ENCODE peak calls at places on chromosomes 12 and 14, in eight cellular contexts. N, S, P, J, F, Y, Q and A are unnamed samples.

GRCh38 chr12:104063712-104064030 is 660 bp upstream of the HCFC2 start:
- DNase-seq in Y (no peak), Q (peak), P (no peak), J (no peak), S (peak), N (no peak), F (peak), A (no peak)

GRCh38 chr12:91913124-91913523 is 232.5 kb downstream of the BTG1 start:
- DNase-seq in Y (no peak), Q (no peak), J (no peak), F (no peak), P (no peak), N (no peak), S (no peak), A (no peak)

GRCh38 chr12:121989266-121989950 is 32.3 kb upstream of the BCL7A start:
- DNase-seq in Q (no peak), S (no peak), N (no peak), F (no peak), P (no peak), Y (no peak), J (no peak), A (no peak)

GRCh38 chr14:59836116-59836515 is 34.5 kb downstream of the RTN1 start:
- DNase-seq in J (no peak), P (no peak), F (no peak), N (no peak), Y (no peak), S (no peak), Q (no peak), A (no peak)

GRCh38 chr14:97172644-97173043 is 375.5 kb downstream of the VRK1 start:
- DNase-seq in J (no peak), S (no peak), P (no peak), N (no peak), Y (no peak), F (no peak), Q (no peak), A (no peak)

GRCh38 chr14:58141893-58142292 is 10.1 kb downstream of the ARMH4 start:
- DNase-seq in N (no peak), S (no peak), P (no peak), Q (no peak), J (no peak), Y (no peak), F (no peak), A (no peak)

GRCh38 chr14:57962293-57962996 is 96.6 kb upstream of the SLC35F4 start:
- DNase-seq in Q (no peak), N (no peak), Y (no peak), S (no peak), P (no peak), F (no peak), J (no peak), A (no peak)

GRCh38 chr12:119229205-119229604 is 50.5 kb downstream of the HSPB8 start:
- DNase-seq in J (no peak), S (no peak), P (no peak), Q (no peak), F (no peak), N (no peak), Y (no peak), A (no peak)

GRCh38 chr12:117109943-117110342 is 10.7 kb upstream of the TESC start:
- DNase-seq in J (no peak), N (no peak), F (no peak), Q (no peak), P (no peak), Y (no peak), S (no peak), A (no peak)

GRCh38 chr12:74790958-74791357 is 253.3 kb downstream of the ATXN7L3B start:
- DNase-seq in J (no peak), P (no peak), F (no peak), Y (no peak), S (no peak), Q (no peak), N (no peak), A (no peak)

GRCh38 chr12:67991158-67991557 is 1.9 kb downstream of the IFNG-AS1 start:
- DNase-seq in J (no peak), P (no peak), F (no peak), Q (no peak), N (no peak), S (no peak), Y (no peak), A (no peak)

GRCh38 chr12:33994857-33995808 is 27.2 kb upstream of the ALG10 start:
- DNase-seq in S (no peak), J (no peak), N (peak), Y (no peak), F (no peak), P (no peak), Q (no peak), A (peak)

GRCh38 chr12:49279706-49280159 is 14.9 kb downstream of the TUBA1C start:
- DNase-seq in Q (no peak), J (no peak), F (no peak), Y (no peak), P (no peak), S (no peak), N (no peak), A (no peak)

GRCh38 chr12:98922871-98923270 is 277.8 kb downstream of the APAF1 start:
- DNase-seq in P (no peak), F (no peak), J (no peak), N (no peak), Q (no peak), Y (no peak), S (no peak), A (no peak)

GRCh38 chr14:99254391-99255009 is 17.5 kb downstream of the BCL11B start:
- DNase-seq in S (no peak), F (no peak), N (no peak), P (no peak), Q (no peak), Y (no peak), J (no peak), A (no peak)

GRCh38 chr14:100532154-100532915 is 54.9 kb downstream of the BEGAIN start:
- DNase-seq in Q (peak), N (no peak), P (no peak), F (peak), J (no peak), Y (peak), S (peak), A (peak)

GRCh38 chr12:58668233-58668632 is 252.1 kb downstream of the LRIG3 start:
- DNase-seq in S (no peak), Y (no peak), N (no peak), J (no peak), Q (no peak), F (no peak), P (no peak), A (peak)

GRCh38 chr14:60097974-60098373 is 6.3 kb downstream of the PCNX4 start:
- DNase-seq in Q (no peak), F (no peak), P (no peak), N (no peak), Y (no peak), S (no peak), J (no peak), A (no peak)

GRCh38 chr14:77153802-77154201 is 12.2 kb upstream of the ZDHHC22 start:
- DNase-seq in J (no peak), S (no peak), Y (no peak), Q (no peak), P (no peak), N (no peak), F (no peak), A (no peak)

GRCh38 chr14:24135834-24136683 is at the start of gene PSME1:
- DNase-seq in P (peak), J (peak), S (peak), Q (peak), F (peak), Y (peak), N (peak), A (peak)

GRCh38 chr12:102659200-102659911 is 179.0 kb upstream of the IGF1 start:
- DNase-seq in S (no peak), F (no peak), J (no peak), P (no peak), Y (no peak), Q (no peak), N (no peak), A (no peak)

GRCh38 chr14:77120771-77121743 is 20.5 kb downstream of the ZDHHC22 start:
- DNase-seq in J (peak), F (no peak), Y (no peak), P (no peak), Q (no peak), S (no peak), N (no peak), A (no peak)

GRCh38 chr12:67145692-67146091 is 123.5 kb upstream of the CAND1 start:
- DNase-seq in Y (no peak), F (no peak), J (no peak), P (no peak), Q (no peak), S (no peak), N (peak), A (peak)

GRCh38 chr14:24775919-24776318 is 141.9 kb upstream of the GZMB start:
- DNase-seq in N (no peak), J (no peak), F (no peak), Q (no peak), Y (no peak), P (no peak), S (no peak), A (no peak)

GRCh38 chr12:101666017-101666728 is 31.3 kb upstream of the CHPT1 start:
- DNase-seq in Q (no peak), S (no peak), N (no peak), P (no peak), F (no peak), J (no peak), Y (no peak), A (no peak)

GRCh38 chr14:22892488-22892887 is 9.5 kb downstream of the REM2 start:
- DNase-seq in P (no peak), S (no peak), Y (no peak), Q (no peak), F (no peak), N (no peak), J (no peak), A (no peak)

GRCh38 chr12:61870658-61871559 is 389.3 kb upstream of the USP15 start:
- DNase-seq in J (no peak), P (no peak), F (no peak), Y (no peak), S (no peak), N (no peak), Q (no peak), A (no peak)

GRCh38 chr14:68741481-68741799 is 51.4 kb downstream of the ZFP36L1 start:
- DNase-seq in Q (no peak), S (no peak), N (no peak), Y (no peak), J (no peak), P (no peak), F (no peak), A (no peak)

GRCh38 chr14:89429206-89430091 is 12.4 kb upstream of the FOXN3 start:
- DNase-seq in Y (no peak), Q (peak), N (no peak), F (no peak), S (no peak), P (no peak), J (no peak), A (no peak)

GRCh38 chr14:22598099-22598895 is at the start of gene ABHD4:
- DNase-seq in F (peak), S (peak), J (peak), Y (peak), P (peak), N (peak), Q (peak), A (no peak)

GRCh38 chr12:50924439-50925341 is 27.7 kb upstream of the HIGD1C start:
- DNase-seq in P (no peak), N (peak), Y (peak), F (peak), Q (peak), J (no peak), S (peak), A (peak)
- H3K27ac ChIP-seq in P (no peak), N (peak), Y (peak), F (peak), Q (peak), J (no peak), S (peak), A (no peak)

DNA sequence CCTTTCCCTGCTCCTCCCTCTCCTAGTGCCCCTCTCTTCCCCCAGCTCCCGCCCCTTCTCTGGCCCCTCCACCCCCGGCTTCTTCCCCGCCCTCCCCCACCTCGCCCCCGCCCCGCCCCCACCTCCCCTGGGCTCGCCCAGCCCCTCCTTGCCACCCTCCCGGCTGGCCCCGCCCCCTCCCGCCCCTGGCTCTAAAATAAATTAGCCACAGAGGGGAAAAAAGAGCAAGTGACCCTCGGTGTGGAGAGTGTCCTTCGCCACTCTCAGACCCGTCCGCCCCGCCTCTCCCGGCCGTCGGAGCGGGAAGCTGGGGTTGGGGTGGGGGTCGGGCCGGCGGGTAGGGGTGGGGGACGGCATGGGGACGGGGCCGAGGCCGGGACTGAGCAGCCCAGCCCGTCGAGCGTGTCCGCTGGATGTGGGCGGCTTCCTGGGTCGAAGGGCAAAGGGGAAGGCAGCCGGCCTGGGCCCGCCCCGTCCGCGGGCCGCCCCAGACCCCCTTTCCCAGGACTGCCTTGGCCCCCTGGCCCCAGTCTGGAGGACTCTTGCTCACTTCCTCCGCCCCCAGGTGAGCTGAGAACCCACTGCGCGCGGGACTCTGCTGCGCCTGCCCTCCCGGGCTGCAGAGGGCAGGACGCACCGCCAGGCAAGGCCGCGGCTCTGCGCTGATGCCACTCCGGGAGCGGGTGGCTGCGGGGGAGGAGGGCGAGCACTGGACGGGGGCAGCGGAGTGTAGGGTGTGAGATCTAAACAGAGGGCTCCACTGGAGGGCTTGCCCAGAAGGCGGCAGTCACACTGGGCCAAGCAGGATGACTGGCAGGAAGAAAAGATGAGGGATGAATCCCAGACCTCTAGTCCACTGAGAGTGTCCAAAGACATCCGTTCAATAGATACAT is 571 bp upstream of the FIGNL2 start:
- DNase-seq in N (no peak), J (no peak), P (no peak), Y (no peak), S (no peak), F (no peak), Q (no peak), A (no peak)
- H3K27ac ChIP-seq in N (no peak), J (no peak), P (peak), Y (no peak), S (no peak), F (peak), Q (no peak), A (no peak)

DNA sequence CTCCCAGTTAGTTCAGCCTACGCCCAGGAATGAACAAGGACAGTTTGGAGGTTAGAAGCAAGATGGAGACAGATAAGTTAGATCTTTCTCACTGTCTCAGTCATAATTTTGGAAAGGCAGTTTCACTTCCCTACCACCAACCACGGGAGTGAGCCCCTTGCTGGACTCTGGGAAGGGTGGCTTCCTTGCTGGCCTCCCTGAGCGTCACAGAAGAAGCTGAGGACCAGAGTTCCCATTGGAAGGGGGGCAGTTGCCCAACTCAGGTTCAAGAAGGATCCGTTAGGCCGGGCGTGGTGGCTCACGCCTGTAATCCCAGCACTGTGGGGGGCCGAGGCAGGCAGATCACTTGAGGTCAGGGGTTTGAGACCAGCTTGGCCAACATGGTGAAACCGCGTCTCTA is 106.2 kb upstream of the MAX start:
- DNase-seq in N (no peak), Q (no peak), Y (no peak), P (no peak), J (no peak), S (no peak), F (no peak), A (no peak)
- H3K27ac ChIP-seq in N (no peak), Q (no peak), Y (no peak), P (peak), J (no peak), S (no peak), F (no peak), A (no peak)

DNA sequence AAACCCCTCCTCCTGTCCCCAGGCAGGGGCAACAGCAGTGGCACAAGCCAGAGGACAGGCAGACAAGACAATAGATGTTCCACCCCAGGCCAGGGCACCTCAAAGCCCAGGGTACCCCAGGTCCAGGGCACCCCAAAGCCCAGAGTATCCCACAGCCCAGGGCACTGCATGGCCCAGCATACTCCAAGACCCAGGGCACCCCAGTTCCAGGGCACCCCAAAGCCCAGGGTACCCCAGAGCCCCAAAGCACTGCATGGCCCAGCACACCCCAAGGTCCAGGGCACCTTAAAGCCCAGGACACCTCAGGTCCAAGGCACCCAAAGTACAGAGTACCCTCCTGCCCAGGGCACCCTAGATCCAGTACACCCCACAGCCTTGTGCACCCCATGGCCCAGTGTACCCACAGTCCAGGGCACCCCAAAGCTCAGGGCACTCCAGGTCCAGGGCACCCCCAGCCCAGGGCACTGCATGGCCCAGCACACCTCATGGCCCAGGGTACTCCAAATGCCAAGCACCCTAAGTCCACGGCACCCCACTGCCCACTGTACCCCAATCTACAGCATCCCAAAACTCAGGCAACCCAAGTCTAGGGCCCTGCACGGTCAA is 6.1 kb downstream of the JAG2 start:
- DNase-seq in N (no peak), P (no peak), Y (no peak), Q (no peak), S (no peak), F (peak), J (no peak), A (no peak)
- H3K27ac ChIP-seq in N (peak), P (no peak), Y (no peak), Q (no peak), S (no peak), F (no peak), J (no peak), A (no peak)

GRCh38 chr14:20417250-20418186 is 4.2 kb upstream of the TEP1 start:
- DNase-seq in N (no peak), Y (no peak), Q (no peak), S (no peak), J (no peak), P (no peak), F (no peak), A (no peak)

GRCh38 chr14:20421267-20421666 is 8.0 kb upstream of the TEP1 start:
- DNase-seq in N (no peak), P (no peak), F (no peak), Y (no peak), Q (no peak), S (no peak), J (no peak), A (no peak)

GRCh38 chr14:20418501-20418909 is 5.2 kb upstream of the TEP1 start:
- DNase-seq in Y (no peak), N (no peak), J (no peak), P (no peak), Q (no peak), S (peak), F (no peak), A (no peak)

GRCh38 chr14:20415723-20416622 is 2.7 kb upstream of the TEP1 start:
- DNase-seq in Y (no peak), J (no peak), N (peak), Q (peak), P (peak), F (peak), S (peak), A (no peak)

DNA sequence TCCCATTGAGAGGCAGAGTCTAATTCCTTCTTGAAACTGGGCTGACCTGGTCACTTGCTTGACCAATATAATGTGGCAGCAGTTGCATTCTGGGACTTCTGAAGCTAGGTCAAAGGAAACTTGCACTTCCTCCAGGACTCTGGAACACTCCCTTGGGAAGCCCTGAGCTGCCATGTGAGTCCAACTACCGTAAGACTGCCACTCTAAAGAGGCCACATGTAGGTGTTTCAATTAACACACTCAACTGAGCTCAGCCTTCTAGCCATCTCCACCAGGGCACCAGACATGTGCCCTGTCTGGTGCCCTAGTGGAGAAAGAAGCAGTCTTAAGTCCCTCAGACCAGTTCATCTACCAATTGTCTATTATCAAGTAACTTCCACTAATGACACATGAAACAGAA is 6.1 kb upstream of the TEP1 start:
- DNase-seq in F (no peak), N (no peak), P (no peak), S (no peak), Y (no peak), J (no peak), Q (no peak), A (no peak)
- H3K27ac ChIP-seq in F (no peak), N (no peak), P (no peak), S (peak), Y (no peak), J (no peak), Q (no peak), A (no peak)

DNA sequence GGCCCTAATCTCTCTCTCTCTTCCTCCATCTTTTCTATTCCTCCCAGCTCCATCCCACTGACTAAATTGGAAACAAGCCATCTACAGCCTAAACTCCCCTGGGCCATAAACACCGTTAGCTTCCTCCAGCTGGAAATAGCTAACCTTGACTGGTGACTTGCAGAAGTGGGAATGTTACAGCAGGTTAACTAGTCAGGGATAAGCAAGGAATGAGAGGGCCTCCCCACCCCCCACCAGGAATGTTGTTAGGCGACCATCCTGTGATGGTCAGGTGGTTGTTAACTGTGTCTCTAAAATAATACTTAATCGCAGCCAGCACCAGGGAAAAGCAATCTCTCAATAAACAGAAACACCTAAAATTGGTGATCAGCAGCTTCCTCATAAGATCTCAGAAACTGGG is 40.8 kb downstream of the MIS18BP1 start:
- DNase-seq in Q (no peak), J (no peak), P (no peak), Y (no peak), N (no peak), F (no peak), S (no peak), A (no peak)
- H3K27ac ChIP-seq in Q (no peak), J (no peak), P (no peak), Y (no peak), N (no peak), F (no peak), S (no peak), A (no peak)